ENCODE peak calls at places on chromosomes 5 and 9, in four cellular contexts. T is left ventricle myocardium inferior, F is uterus, J is cardiac muscle cell. P is an unnamed sample. For H3K27me3, the result is how much of the 10 kb centered on the place peaks cover.

GRCh38 chr9:101582593-101582992 is 12.2 kb downstream of the PPP3R2 start:
- DNase-seq in T (no peak), F (no peak), J (no peak), P (no peak)

GRCh38 chr5:14107536-14107935 is 35.6 kb upstream of the TRIO start:
- DNase-seq in T (no peak), F (no peak), J (no peak), P (no peak)

GRCh38 chr9:7376838-7377237 is 422.7 kb downstream of the DMAC1 start:
- DNase-seq in T (no peak), F (no peak), J (no peak), P (no peak)

GRCh38 chr5:118247468-118247867 is 740.9 kb downstream of the DTWD2 start:
- DNase-seq in T (no peak), F (no peak), J (no peak), P (no peak)

GRCh38 chr9:19116391-19116790 is 10.9 kb downstream of the PLIN2 start:
- DNase-seq in T (peak), F (no peak), J (no peak), P (no peak)

GRCh38 chr5:179268399-179268952 is 76.8 kb downstream of the ADAMTS2 start:
- DNase-seq in T (peak), F (no peak), J (no peak), P (no peak)

GRCh38 chr5:180118391-180118791 is 46.8 kb upstream of the RNF130 start:
- DNase-seq in T (no peak), F (no peak), J (no peak), P (no peak)

GRCh38 chr5:150603052-150603451 is 37.4 kb upstream of the SYNPO start:
- DNase-seq in T (peak), F (no peak), J (peak), P (no peak)

GRCh38 chr9:131733601-131734061 is 6.2 kb downstream of the RAPGEF1 start:
- DNase-seq in T (no peak), F (no peak), J (no peak), P (peak)

GRCh38 chr5:159211712-159212111 is 2.4 kb upstream of the RNF145 start:
- DNase-seq in T (no peak), F (no peak), J (no peak), P (peak)

GRCh38 chr9:135898634-135899407 is 8.5 kb downstream of the CAMSAP1 start:
- DNase-seq in T (no peak), F (no peak), J (no peak), P (no peak)

GRCh38 chr9:26802921-26803320 is 89.7 kb downstream of the CAAP1 start:
- DNase-seq in T (no peak), F (no peak), J (no peak), P (no peak)

GRCh38 chr5:133682496-133682895 is 70.2 kb upstream of the FSTL4 start:
- DNase-seq in T (no peak), F (no peak), J (no peak), P (no peak)

GRCh38 chr5:136769093-136769492 is 403.7 kb upstream of the TRPC7 start:
- DNase-seq in T (no peak), F (no peak), J (no peak), P (no peak)

GRCh38 chr5:127228540-127229184 is 61.9 kb upstream of the MEGF10 start:
- DNase-seq in T (no peak), F (peak), J (peak), P (no peak)

GRCh38 chr9:112421771-112422222 is 41.9 kb downstream of the HSDL2 start:
- DNase-seq in T (no peak), F (no peak), J (no peak), P (no peak)

GRCh38 chr5:178121450-178122276 is 8.3 kb downstream of the N4BP3 start:
- DNase-seq in T (peak), F (peak), J (no peak), P (no peak)

GRCh38 chr5:67414712-67415111 is 218.1 kb upstream of the CD180 start:
- DNase-seq in T (no peak), F (no peak), J (no peak), P (no peak)

GRCh38 chr5:78566747-78567449 is 81.7 kb downstream of the LHFPL2 start:
- DNase-seq in T (no peak), F (no peak), J (no peak), P (peak)

GRCh38 chr5:130141689-130142320 is 237.5 kb downstream of the CHSY3 start:
- DNase-seq in T (no peak), F (no peak), J (peak), P (peak)

GRCh38 chr9:134917431-134918373 is at the start of gene FCN1:
- DNase-seq in T (no peak), F (no peak), J (no peak), P (no peak)

GRCh38 chr9:94140791-94141790 is 56.8 kb downstream of the PTPDC1 start:
- DNase-seq in T (peak), F (peak), J (no peak), P (no peak)

GRCh38 chr9:77440057-77440456 is 208.1 kb downstream of the GNA14 start:
- DNase-seq in T (no peak), F (no peak), J (no peak), P (no peak)

GRCh38 chr5:175809531-175810121 is 61.8 kb upstream of the CPLX2 start:
- DNase-seq in T (no peak), F (no peak), J (no peak), P (no peak)

GRCh38 chr5:113606298-113607134 is 93.0 kb downstream of the YTHDC2 start:
- DNase-seq in T (no peak), F (peak), J (peak), P (peak)

GRCh38 chr9:116247791-116248343 is 94.3 kb downstream of the PAPPA start:
- DNase-seq in T (no peak), F (no peak), J (no peak), P (no peak)

GRCh38 chr5:145683426-145683825 is 151.7 kb downstream of the PRELID2 start:
- DNase-seq in T (no peak), F (no peak), J (no peak), P (no peak)

GRCh38 chr5:107900721-107901120 is 230.0 kb upstream of the EFNA5 start:
- DNase-seq in T (no peak), F (no peak), J (no peak), P (no peak)

GRCh38 chr5:9439651-9440292 is 106.1 kb downstream of the SEMA5A start:
- DNase-seq in T (no peak), F (no peak), J (no peak), P (no peak)

GRCh38 chr5:77724934-77725333 is 51.2 kb downstream of the TBCA start:
- DNase-seq in T (no peak), F (no peak), J (no peak), P (no peak)

GRCh38 chr5:135034186-135034962 is at the start of gene PITX1:
- DNase-seq in T (no peak), F (no peak), J (peak), P (peak)
- H3K27me3 ChIP-seq in T (half or more), F (under half), J (half or more), P (under half)

GRCh38 chr9:982660-983240 is 6.3 kb downstream of the DMRT3 start:
- DNase-seq in T (no peak), F (no peak), J (no peak), P (no peak)
- H3K27ac ChIP-seq in T (no peak), F (no peak), J (no peak), P (no peak)

GRCh38 chr9:4796988-4797956 is 4.5 kb downstream of the RCL1 start:
- DNase-seq in T (no peak), F (no peak), J (peak), P (peak)
- H3K4me3 ChIP-seq in T (no peak), F (no peak), J (no peak), P (no peak)

GRCh38 chr9:21558627-21559401 is 76.7 kb upstream of the IFNE start:
- DNase-seq in T (no peak), F (no peak), J (no peak), P (no peak)
- H3K27me3 ChIP-seq in T (half or more), F (under half), J (half or more), P (under half)

DNA sequence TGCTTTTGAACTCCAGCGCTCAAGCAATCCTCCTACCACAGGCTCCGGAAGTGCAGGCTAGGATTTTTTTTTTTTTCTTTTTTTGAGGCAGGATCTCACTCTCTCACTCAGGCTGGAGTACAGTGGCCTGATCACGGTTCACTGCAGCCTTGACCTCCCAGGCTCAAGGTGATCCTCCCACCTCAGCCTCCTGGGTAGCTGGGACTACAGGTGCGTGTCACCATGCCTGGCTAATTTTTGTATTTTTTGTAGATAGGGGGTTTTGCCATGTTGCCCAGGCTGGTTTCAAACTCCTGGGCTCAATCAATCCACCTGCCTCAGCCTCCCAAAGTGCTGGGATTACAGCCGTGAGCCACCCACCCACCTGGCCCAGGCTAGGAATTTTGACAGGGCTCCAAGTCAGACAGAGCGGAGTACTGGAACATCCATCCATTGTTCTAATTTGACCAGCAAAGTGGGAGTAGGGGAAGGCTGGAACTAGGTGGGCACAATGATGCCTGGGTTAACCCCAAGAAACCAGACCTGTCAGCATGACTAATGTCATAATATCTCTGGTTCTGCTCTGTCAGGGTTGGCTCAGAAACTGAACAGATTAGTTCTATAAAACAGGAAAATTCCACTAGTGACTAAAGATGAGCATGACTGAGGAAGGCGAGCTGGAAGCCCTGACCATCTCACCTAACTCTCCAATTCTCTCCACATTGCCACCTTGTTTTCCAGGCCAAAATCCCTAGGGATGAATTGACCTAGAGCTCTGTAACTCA is 9.2 kb downstream of the ZBTB5 start:
- DNase-seq in T (no peak), F (no peak), J (no peak), P (no peak)
- H3K27ac ChIP-seq in T (no peak), F (no peak), J (no peak), P (no peak)

DNA sequence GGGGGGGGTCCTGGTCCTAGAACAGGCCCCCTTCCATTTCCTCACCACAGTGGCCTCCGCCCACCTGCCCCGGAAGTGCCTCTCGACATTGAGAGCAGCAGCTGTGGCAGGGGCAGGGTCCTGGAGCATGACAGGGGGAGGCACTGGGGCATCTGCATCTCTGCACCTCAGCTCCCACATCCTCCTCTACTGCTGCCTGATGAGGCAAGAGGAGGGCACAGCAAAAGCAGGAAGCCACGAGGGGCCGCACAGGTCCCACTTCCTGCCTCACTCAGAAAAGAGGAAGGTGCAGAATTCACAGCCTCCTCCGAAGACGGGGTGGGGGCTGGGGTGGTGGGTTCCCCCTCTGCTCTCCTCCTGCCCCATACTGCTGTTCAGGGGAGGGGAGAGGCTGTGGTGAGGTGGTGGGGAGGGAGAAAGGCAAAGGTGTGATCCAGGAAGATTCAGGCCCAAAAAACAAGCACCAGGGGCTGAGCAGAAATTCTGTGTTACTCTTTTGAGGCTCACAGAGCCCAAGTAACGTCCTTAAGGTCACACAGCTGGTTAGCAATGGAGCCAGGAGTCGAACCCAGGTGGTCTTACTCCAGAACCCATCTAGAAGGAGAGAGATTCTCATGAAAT is 14.7 kb downstream of the AKNA start:
- DNase-seq in T (peak), F (no peak), J (no peak), P (peak)
- H3K4me3 ChIP-seq in T (no peak), F (no peak), J (no peak), P (no peak)